ENCODE peak calls at places on chromosomes 2 and 18, in ten cellular contexts. H, L, D, S, A, U, W, M, X and K are unnamed samples.

GRCh38 chr2:12006841-12007240 is 260.4 kb downstream of the LPIN1 start:
- DNase-seq in W (no peak), X (peak; percentile 50), S (no peak), A (peak; percentile 59), D (no peak), L (no peak), H (peak; percentile 78), M (no peak), U (peak; percentile 79), K (peak; percentile 44)

GRCh38 chr2:125745514-125745913 is 910.4 kb upstream of the GYPC start:
- DNase-seq in X (no peak), H (no peak), A (no peak), L (peak; percentile 17), W (no peak), M (no peak), S (no peak), D (peak; percentile 37), U (peak; percentile 87), K (peak; percentile 1)

GRCh38 chr2:234495076-234495800 is 1.6 kb downstream of the ARL4C start:
- DNase-seq in A (peak; percentile 11), W (no peak), L (no peak), X (peak; percentile 44), S (peak; percentile 18), H (no peak), U (peak; percentile 86), M (peak; percentile 49), D (no peak), K (no peak)

GRCh38 chr2:222900354-222900753 is 39.5 kb downstream of the ACSL3 start:
- DNase-seq in M (no peak), S (no peak), L (no peak), A (peak; percentile 40), H (peak; percentile 77), X (peak; percentile 91), D (no peak), W (no peak), U (no peak), K (no peak)

GRCh38 chr2:101305492-101306123 is 2.9 kb downstream of the RNF149 start:
- DNase-seq in X (peak; percentile 74), U (no peak), S (no peak), W (no peak), H (peak; percentile 89), D (peak; percentile 35), M (no peak), L (no peak), A (peak; percentile 70), K (peak; percentile 65)

GRCh38 chr18:59268722-59269562 is 4.3 kb downstream of the RAX start:
- DNase-seq in D (peak; percentile 12), A (no peak), S (no peak), U (peak; percentile 94), X (no peak), W (no peak), M (no peak), H (no peak), L (peak; percentile 33), K (no peak)

GRCh38 chr18:48851563-48851962 is 99.2 kb downstream of the SMAD7 start:
- DNase-seq in S (no peak), M (peak; percentile 88), U (peak; percentile 67), L (no peak), X (no peak), D (no peak), A (no peak), H (peak; percentile 53), W (no peak), K (peak; percentile 62)

GRCh38 chr2:65128297-65129190 is 1.4 kb downstream of the RAB1A start:
- DNase-seq in W (no peak), A (peak; percentile 15), M (no peak), D (peak; percentile 54), S (no peak), U (no peak), L (peak; percentile 68), X (peak; percentile 45), H (peak; percentile 62), K (peak; percentile 7)

GRCh38 chr2:151478011-151478410 is 68.3 kb downstream of the RIF1 start:
- DNase-seq in W (no peak), L (no peak), S (no peak), H (peak; percentile 53), U (no peak), D (no peak), A (no peak), M (no peak), X (peak; percentile 72), K (no peak)

DNA sequence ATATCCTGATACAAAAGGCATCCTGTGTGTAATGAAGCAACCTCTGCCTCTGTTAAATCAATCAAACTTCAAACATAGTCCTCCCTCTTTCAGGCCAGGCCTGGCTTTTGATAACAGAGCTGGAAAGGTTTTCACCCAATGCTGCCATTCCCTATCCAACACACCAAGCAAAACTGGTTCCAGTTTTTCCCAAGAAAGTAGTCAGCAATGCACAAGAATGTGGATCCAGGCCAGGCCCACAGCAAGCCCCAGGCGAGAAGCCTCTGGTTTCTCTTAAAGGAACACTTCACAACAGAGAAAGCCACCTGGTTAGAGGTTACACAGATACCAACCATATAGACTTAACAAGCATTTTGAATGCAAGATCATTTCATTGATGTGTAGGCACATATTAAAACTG is 49.2 kb upstream of the CCDC150 start:
- DNase-seq in M (no peak), U (no peak), S (no peak), X (peak; percentile 18), D (no peak), H (peak; percentile 60), L (no peak), W (no peak), A (no peak), K (no peak)
- H3K27me3 ChIP-seq in M (no peaks in the 10 kb centered on the region), U (peaks cover 9% of the 10 kb centered on the region), S (no peaks in the 10 kb centered on the region), X (no peaks in the 10 kb centered on the region), D (peaks cover 19% of the 10 kb centered on the region), H (peaks cover 7% of the 10 kb centered on the region), L (no peaks in the 10 kb centered on the region), W (no peaks in the 10 kb centered on the region), A (peaks cover 39% of the 10 kb centered on the region), K (no peaks in the 10 kb centered on the region)

DNA sequence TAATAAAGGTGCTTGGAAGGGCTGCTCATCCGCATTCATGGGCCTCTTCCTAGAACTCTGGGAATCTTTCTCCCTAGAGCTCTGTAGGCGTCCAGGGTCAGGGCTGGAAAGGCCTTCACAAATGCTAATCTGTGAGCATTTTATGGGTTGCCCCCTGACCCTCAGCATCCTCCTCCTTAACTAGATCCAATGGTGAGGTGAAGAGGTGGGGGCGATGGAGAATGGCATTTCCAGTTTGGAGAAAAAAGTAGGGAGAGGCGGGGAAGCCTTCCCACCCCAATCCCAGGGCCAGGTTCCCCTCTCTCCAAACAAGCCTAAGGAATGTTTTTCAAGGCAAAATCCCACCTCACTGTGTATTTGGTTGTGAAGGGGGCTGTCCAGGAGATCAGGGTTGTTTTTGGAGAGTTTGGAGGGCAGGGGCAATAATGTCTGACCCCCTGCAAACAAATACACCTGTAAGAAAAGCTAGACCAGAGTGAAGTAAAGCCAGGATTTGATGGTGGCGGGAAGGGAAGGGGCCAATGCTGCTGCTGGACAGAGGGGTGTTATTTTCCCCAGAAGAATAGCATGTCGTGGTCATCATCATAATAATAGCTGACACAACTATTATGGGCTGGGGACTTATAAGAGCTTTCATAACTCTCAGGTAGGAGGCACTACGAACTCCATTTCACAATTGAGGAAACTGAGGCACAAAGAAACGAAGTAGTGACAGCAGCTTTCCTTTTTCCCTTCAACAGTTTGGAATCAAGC is 1.4 kb upstream of the MYCN start:
- DNase-seq in A (no peak), H (no peak), X (no peak), S (no peak), M (no peak), L (no peak), W (no peak), D (no peak), U (peak; percentile 67), K (no peak)
- H3K4me3 ChIP-seq in A (no peak overlapping the region), H (no peak overlapping the region), X (no peak overlapping the region), S (peak overlapping the region; percentile 54), M (no peak overlapping the region), L (no peak overlapping the region), W (peak overlapping the region; percentile 72), D (no peak overlapping the region), U (peak overlapping the region; percentile 87), K (no peak overlapping the region)

DNA sequence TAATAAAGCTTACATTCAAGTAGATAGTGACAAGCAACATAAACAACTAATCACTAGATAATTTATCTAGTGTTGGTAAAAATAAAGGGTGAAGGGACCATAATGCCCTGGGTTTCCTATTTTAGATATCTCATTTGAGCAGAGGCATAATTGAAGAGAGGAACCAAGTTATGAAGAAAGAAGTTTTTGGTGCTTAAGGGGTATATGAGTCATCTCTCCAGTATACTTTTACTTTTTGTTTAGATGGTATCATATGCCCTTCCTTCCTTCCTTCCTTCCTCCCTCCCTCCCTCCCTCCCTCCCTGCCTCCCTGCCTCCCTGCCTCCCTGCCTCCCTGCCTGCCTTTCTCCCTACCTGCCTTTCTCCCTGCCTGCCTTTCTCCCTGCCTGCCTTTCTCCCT is 1053.5 kb upstream of the CELF4 start:
- DNase-seq in X (no peak), A (no peak), W (no peak), S (no peak), D (no peak), M (no peak), L (no peak), H (no peak), U (no peak), K (no peak)
- H3K27ac ChIP-seq in X (no peak overlapping the region), A (no peak overlapping the region), W (no peak overlapping the region), S (no peak overlapping the region), D (no peak overlapping the region), M (no peak overlapping the region), L (no peak overlapping the region), H (no peak overlapping the region), U (no peak overlapping the region), K (no peak overlapping the region)

GRCh38 chr2:96926236-96926635 is 56.4 kb upstream of the SEMA4C start:
- DNase-seq in L (no peak), A (no peak), M (no peak), U (no peak), S (no peak), W (no peak), D (no peak), H (no peak), X (no peak), K (no peak)

GRCh38 chr2:96926791-96927190 is 56.9 kb upstream of the SEMA4C start:
- DNase-seq in M (peak; percentile 38), D (no peak), H (no peak), U (no peak), X (no peak), S (no peak), L (no peak), A (no peak), W (no peak), K (no peak)

GRCh38 chr2:96929245-96929925 is 57.0 kb downstream of the FAM178B start:
- DNase-seq in M (peak; percentile 11), X (no peak), L (no peak), H (no peak), S (no peak), A (no peak), W (no peak), D (no peak), U (no peak), K (no peak)

GRCh38 chr2:96927420-96928171 is 57.7 kb upstream of the SEMA4C start:
- DNase-seq in X (no peak), A (no peak), S (no peak), M (peak; percentile 62), D (no peak), U (no peak), H (peak; percentile 24), W (no peak), L (no peak), K (no peak)

DNA sequence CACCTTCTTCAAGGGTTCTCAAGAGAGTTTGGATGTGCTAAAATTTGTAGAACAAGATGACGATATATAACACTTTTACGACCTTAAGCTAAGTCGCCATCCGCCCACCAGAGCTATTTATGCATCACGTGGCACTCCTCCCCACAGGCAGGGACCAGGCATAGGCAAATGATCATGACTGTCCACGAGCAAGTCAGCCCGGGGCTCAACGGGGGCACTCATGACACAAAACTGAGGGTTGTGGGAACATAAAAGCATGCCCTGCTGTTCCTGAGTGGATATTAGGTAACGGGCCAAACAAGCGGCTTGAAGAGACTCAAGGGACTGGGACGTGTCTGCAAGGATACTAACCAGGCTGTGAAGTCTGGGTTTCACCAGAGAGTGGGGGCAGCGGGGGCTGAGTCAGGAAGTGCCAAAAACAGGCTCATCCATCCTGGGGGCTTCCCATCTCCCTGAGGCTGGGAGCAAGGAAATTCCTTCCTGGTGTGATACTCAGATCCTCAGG is 58.1 kb downstream of the FAM178B start:
- DNase-seq in X (no peak), W (no peak), D (no peak), S (no peak), L (no peak), U (no peak), A (no peak), H (no peak), M (peak; percentile 55), K (no peak)
- H3K27me3 ChIP-seq in X (peaks cover 69% of the 10 kb centered on the region), W (no peaks in the 10 kb centered on the region), D (peaks cover 7% of the 10 kb centered on the region), S (no peaks in the 10 kb centered on the region), L (no peaks in the 10 kb centered on the region), U (no peaks in the 10 kb centered on the region), A (peaks cover 4% of the 10 kb centered on the region), H (peaks cover 32% of the 10 kb centered on the region), M (no peaks in the 10 kb centered on the region), K (peaks cover 28% of the 10 kb centered on the region)